ENCODE peak calls at places on chromosomes 12 and 14, in ten cellular contexts. U is transverse colon, H is K562, D is A549, V is SK-N-SH, Q is HepG2, R is suprapubic skin, T is sigmoid colon, X is upper lobe of left lung, N is stomach. L is an unnamed sample.

GRCh38 chr14:65263161-65263788 is 149.3 kb upstream of the FUT8 start:
- DNase-seq in U (no peak), H (no peak), D (no peak), V (no peak), Q (no peak), R (peak), T (no peak), X (no peak), N (no peak), L (no peak)

GRCh38 chr12:24198070-24198469 is 248.6 kb upstream of the SOX5 start:
- DNase-seq in U (no peak), H (no peak), D (no peak), V (no peak), Q (no peak), R (no peak), T (no peak), X (no peak), N (no peak), L (no peak)

GRCh38 chr12:106585237-106585834 is 2.5 kb downstream of the RFX4 start:
- DNase-seq in U (no peak), H (no peak), D (no peak), V (no peak), Q (no peak), R (no peak), T (no peak), X (no peak), N (no peak), L (no peak)

GRCh38 chr14:92392726-92393125 is 69.8 kb downstream of the SLC24A4 start:
- DNase-seq in U (no peak), H (peak), D (no peak), V (no peak), Q (no peak), R (no peak), T (no peak), X (no peak), N (no peak), L (no peak)

GRCh38 chr14:61034416-61035100 is 53.5 kb downstream of the SLC38A6 start:
- DNase-seq in U (peak), H (no peak), D (no peak), V (no peak), Q (no peak), R (no peak), T (no peak), X (no peak), N (no peak), L (no peak)

GRCh38 chr12:56631790-56632700 is 1.9 kb upstream of the BAZ2A start:
- DNase-seq in U (peak), H (peak), D (peak), V (peak), Q (peak), R (peak), T (peak), X (peak), N (peak), L (peak)

GRCh38 chr12:58886474-58886873 is 33.8 kb downstream of the LRIG3 start:
- DNase-seq in U (no peak), H (no peak), D (no peak), V (no peak), Q (no peak), R (no peak), T (no peak), X (no peak), N (no peak), L (no peak)

GRCh38 chr14:51604078-51604477 is 47.6 kb upstream of the FRMD6 start:
- DNase-seq in U (no peak), H (no peak), D (no peak), V (no peak), Q (no peak), R (no peak), T (no peak), X (no peak), N (no peak), L (no peak)

GRCh38 chr14:52154992-52155655 is 86.3 kb upstream of the NID2 start:
- DNase-seq in U (no peak), H (no peak), D (no peak), V (no peak), Q (no peak), R (no peak), T (no peak), X (no peak), N (no peak), L (no peak)

GRCh38 chr14:30559638-30560071 is 697 bp downstream of the G2E3 start:
- DNase-seq in U (no peak), H (peak), D (no peak), V (peak), Q (peak), R (no peak), T (no peak), X (no peak), N (no peak), L (no peak)

GRCh38 chr14:36518586-36519430 is 1.2 kb downstream of the NKX2-1 start:
- DNase-seq in U (no peak), H (no peak), D (no peak), V (peak), Q (no peak), R (no peak), T (no peak), X (peak), N (no peak), L (no peak)

GRCh38 chr14:102320033-102320660 is 601 bp downstream of the ZNF839 start:
- DNase-seq in U (peak), H (peak), D (no peak), V (no peak), Q (no peak), R (no peak), T (peak), X (no peak), N (peak), L (peak)

GRCh38 chr12:112543666-112544185 is 125.0 kb downstream of the PTPN11 start:
- DNase-seq in U (no peak), H (no peak), D (no peak), V (no peak), Q (no peak), R (no peak), T (no peak), X (no peak), N (no peak), L (no peak)

GRCh38 chr14:104664588-104664987 is 24.8 kb upstream of the INF2 start:
- DNase-seq in U (no peak), H (no peak), D (no peak), V (no peak), Q (no peak), R (no peak), T (no peak), X (no peak), N (no peak), L (no peak)

GRCh38 chr14:23438130-23438893 is 2.9 kb upstream of the MYH7 start:
- DNase-seq in U (no peak), H (peak), D (no peak), V (no peak), Q (no peak), R (no peak), T (no peak), X (no peak), N (no peak), L (no peak)

GRCh38 chr14:96204151-96205058 is at the start of gene BDKRB2:
- DNase-seq in U (peak), H (no peak), D (peak), V (peak), Q (peak), R (peak), T (peak), X (peak), N (peak), L (peak)

GRCh38 chr14:34111505-34111904 is 160.6 kb upstream of the EGLN3 start:
- DNase-seq in U (no peak), H (no peak), D (no peak), V (no peak), Q (no peak), R (no peak), T (no peak), X (no peak), N (no peak), L (no peak)

GRCh38 chr12:14207946-14208612 is 157.4 kb upstream of the ATF7IP start:
- DNase-seq in U (peak), H (no peak), D (no peak), V (no peak), Q (peak), R (no peak), T (no peak), X (no peak), N (peak), L (no peak)

GRCh38 chr14:44297437-44297836 is 209.6 kb downstream of the FSCB start:
- DNase-seq in U (no peak), H (no peak), D (no peak), V (no peak), Q (no peak), R (no peak), T (no peak), X (no peak), N (no peak), L (no peak)

GRCh38 chr14:90061849-90062794 is at the start of gene KCNK13:
- DNase-seq in U (peak), H (peak), D (peak), V (peak), Q (no peak), R (no peak), T (no peak), X (peak), N (no peak), L (no peak)

GRCh38 chr12:48988030-48988649 is 10.0 kb downstream of the WNT1 start:
- DNase-seq in U (peak), H (peak), D (peak), V (peak), Q (peak), R (no peak), T (no peak), X (no peak), N (peak), L (peak)

GRCh38 chr14:91827746-91828145 is 39.6 kb downstream of the TC2N start:
- DNase-seq in U (no peak), H (no peak), D (no peak), V (no peak), Q (no peak), R (no peak), T (no peak), X (no peak), N (no peak), L (no peak)

GRCh38 chr12:89363084-89363483 is 10.8 kb upstream of the DUSP6 start:
- DNase-seq in U (no peak), H (no peak), D (no peak), V (no peak), Q (no peak), R (no peak), T (no peak), X (no peak), N (no peak), L (no peak)

GRCh38 chr14:79831198-79831890 is 380.0 kb downstream of the DIO2 start:
- DNase-seq in U (no peak), H (no peak), D (no peak), V (no peak), Q (no peak), R (no peak), T (no peak), X (no peak), N (no peak), L (no peak)

GRCh38 chr12:117685115-117685926 is 283.5 kb downstream of the KSR2 start:
- DNase-seq in U (peak), H (peak), D (peak), V (peak), Q (peak), R (peak), T (peak), X (no peak), N (no peak), L (peak)

GRCh38 chr14:32512813-32513212 is 183.7 kb downstream of the AKAP6 start:
- DNase-seq in U (no peak), H (no peak), D (no peak), V (no peak), Q (no peak), R (no peak), T (no peak), X (no peak), N (no peak), L (no peak)

GRCh38 chr14:104969741-104970230 is 8.4 kb downstream of the AHNAK2 start:
- DNase-seq in U (no peak), H (no peak), D (no peak), V (no peak), Q (no peak), R (no peak), T (no peak), X (peak), N (no peak), L (no peak)

GRCh38 chr12:113239811-113240331 is 18.6 kb downstream of the TPCN1 start:
- DNase-seq in U (peak), H (no peak), D (no peak), V (no peak), Q (no peak), R (peak), T (peak), X (no peak), N (no peak), L (no peak)

GRCh38 chr14:73502017-73502619 is 11.4 kb downstream of the RIOX1 start:
- DNase-seq in U (no peak), H (no peak), D (no peak), V (no peak), Q (no peak), R (no peak), T (no peak), X (no peak), N (no peak), L (no peak)

GRCh38 chr12:130673036-130673705 is 42.9 kb downstream of the RIMBP2 start:
- DNase-seq in U (no peak), H (no peak), D (no peak), V (no peak), Q (no peak), R (no peak), T (no peak), X (peak), N (no peak), L (no peak)

GRCh38 chr12:62135553-62136200 is 124.5 kb upstream of the USP15 start:
- DNase-seq in U (no peak), H (no peak), D (no peak), V (no peak), Q (no peak), R (no peak), T (no peak), X (no peak), N (no peak), L (no peak)

GRCh38 chr12:99759467-99759866 is 111.9 kb downstream of the GARIN6 start:
- DNase-seq in U (no peak), H (no peak), D (no peak), V (no peak), Q (no peak), R (no peak), T (no peak), X (no peak), N (no peak), L (no peak)

GRCh38 chr12:6635375-6635855 is 344 bp downstream of the LPAR5 start:
- DNase-seq in U (no peak), H (peak), D (no peak), V (peak), Q (no peak), R (no peak), T (no peak), X (no peak), N (no peak), L (no peak)

GRCh38 chr14:37903561-37904191 is 304.0 kb upstream of the SSTR1 start:
- DNase-seq in U (no peak), H (peak), D (peak), V (peak), Q (peak), R (no peak), T (no peak), X (no peak), N (no peak), L (peak)

GRCh38 chr14:50980451-50980850 is 36.2 kb upstream of the PYGL start:
- DNase-seq in U (no peak), H (no peak), D (no peak), V (no peak), Q (no peak), R (no peak), T (no peak), X (no peak), N (no peak), L (no peak)

GRCh38 chr14:64187331-64187730 is 106.8 kb downstream of the ESR2 start:
- DNase-seq in U (no peak), H (no peak), D (no peak), V (no peak), Q (no peak), R (no peak), T (no peak), X (no peak), N (no peak), L (no peak)

GRCh38 chr14:99715266-99716000 is 31.3 kb downstream of the CYP46A1 start:
- DNase-seq in U (no peak), H (no peak), D (no peak), V (no peak), Q (no peak), R (peak), T (no peak), X (no peak), N (no peak), L (no peak)

DNA sequence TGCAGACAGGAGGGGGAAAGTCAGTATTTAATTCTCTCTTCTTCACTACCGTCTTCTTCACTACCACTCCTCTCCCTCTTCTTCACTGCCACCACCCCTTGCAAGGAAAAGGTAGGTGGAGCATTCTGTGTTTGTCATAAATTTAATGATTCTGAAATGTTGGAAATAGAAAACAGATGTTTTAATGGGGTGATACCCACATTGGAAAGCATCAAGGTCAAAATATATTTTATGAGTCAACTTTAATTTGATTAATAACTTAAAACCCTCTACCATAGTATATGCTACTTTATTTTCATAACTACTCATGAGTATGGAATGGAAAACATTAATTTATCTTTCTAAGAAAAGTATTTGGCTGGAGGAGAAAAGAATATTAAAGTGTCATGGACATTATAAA is 493.0 kb upstream of the RGS6 start:
- DNase-seq in U (no peak), H (no peak), D (no peak), V (no peak), Q (no peak), R (no peak), T (no peak), X (no peak), N (no peak), L (no peak)
- H3K27ac ChIP-seq in U (peak), H (no peak), D (peak), V (peak), Q (no peak), R (peak), T (peak), X (no peak), N (peak), L (no peak)

DNA sequence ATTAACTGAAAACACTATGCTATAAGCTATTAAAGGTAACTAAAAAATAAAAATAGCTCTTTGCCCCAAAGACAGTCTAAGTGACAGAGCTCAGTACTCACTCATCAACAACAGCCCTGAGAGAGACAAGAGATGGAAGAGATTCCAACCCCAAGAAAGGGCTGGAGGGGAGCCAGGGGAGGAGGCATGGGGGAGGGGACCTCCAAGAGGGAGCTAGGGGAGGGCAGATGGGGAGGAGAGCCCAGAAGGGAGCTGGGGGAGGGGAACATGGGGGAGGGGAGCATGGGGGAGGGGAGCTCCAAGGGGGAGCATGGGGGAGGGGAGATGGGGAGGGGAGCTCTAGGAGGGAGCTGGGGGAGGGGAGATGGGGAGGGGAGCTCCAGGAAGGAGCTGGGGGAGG is 7.7 kb downstream of the SSH1 start:
- DNase-seq in U (no peak), H (peak), D (peak), V (peak), Q (no peak), R (peak), T (no peak), X (no peak), N (no peak), L (no peak)
- TF ChIP-seq EP300 in U (no peak), H (no peak), D (no peak), V (no peak), Q (no peak), R (no peak), T (no peak), X (no peak), N (no peak), L (no peak)

GRCh38 chr12:97560359-97560758 is 97.8 kb downstream of the RMST start:
- DNase-seq in U (no peak), H (no peak), D (no peak), V (no peak), Q (no peak), R (no peak), T (no peak), X (no peak), N (no peak), L (no peak)

GRCh38 chr12:97556201-97556824 is 93.7 kb downstream of the RMST start:
- DNase-seq in U (no peak), H (no peak), D (no peak), V (peak), Q (peak), R (no peak), T (no peak), X (no peak), N (peak), L (no peak)

GRCh38 chr12:97552410-97553050 is 89.9 kb downstream of the RMST start:
- DNase-seq in U (no peak), H (no peak), D (no peak), V (no peak), Q (no peak), R (no peak), T (no peak), X (no peak), N (no peak), L (no peak)

GRCh38 chr12:97557116-97557515 is 94.5 kb downstream of the RMST start:
- DNase-seq in U (no peak), H (no peak), D (no peak), V (no peak), Q (no peak), R (no peak), T (no peak), X (no peak), N (no peak), L (no peak)

DNA sequence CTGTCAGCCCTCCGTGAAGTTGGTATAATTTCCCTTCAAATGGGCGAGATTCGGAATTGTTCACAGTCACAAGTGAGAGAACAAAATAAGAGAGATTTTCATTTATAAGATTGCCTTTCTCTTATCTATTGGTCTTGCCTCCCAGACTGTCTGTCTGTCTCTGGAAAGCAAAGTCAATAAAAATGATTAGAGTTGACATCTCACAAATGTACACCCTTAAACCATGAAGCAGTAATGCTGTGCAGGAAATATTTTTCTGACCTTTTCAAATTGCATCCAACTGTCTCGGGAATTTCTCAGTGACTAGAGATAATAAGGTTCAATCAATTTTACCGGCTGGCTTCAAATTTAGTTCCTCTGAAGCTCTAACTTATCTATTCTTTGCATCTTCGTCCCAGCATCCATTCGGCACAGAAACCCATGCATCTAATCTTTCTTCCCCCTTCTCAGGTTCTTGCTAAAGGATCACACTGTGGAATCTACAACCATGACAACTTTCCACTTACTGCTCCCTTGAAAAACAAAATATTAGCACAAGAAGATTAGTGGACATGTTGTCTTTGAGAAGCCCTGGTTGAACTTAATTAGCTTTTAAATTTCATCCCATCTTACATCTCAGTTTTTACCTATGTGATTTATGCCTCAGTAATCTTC is 93.1 kb downstream of the RMST start:
- DNase-seq in U (no peak), H (no peak), D (no peak), V (no peak), Q (no peak), R (no peak), T (no peak), X (no peak), N (no peak), L (no peak)
- H3K27ac ChIP-seq in U (no peak), H (no peak), D (no peak), V (peak), Q (no peak), R (no peak), T (no peak), X (peak), N (no peak), L (no peak)

GRCh38 chr12:33588082-33588712 is 148.6 kb upstream of the SYT10 start:
- DNase-seq in U (no peak), H (peak), D (peak), V (no peak), Q (no peak), R (no peak), T (no peak), X (no peak), N (no peak), L (no peak)
- TF ChIP-seq EP300 in U (no peak), H (peak), D (no peak), V (peak), Q (no peak), R (no peak), T (no peak), X (no peak), N (no peak), L (no peak)

GRCh38 chr12:40105515-40106201 is at the start of gene SLC2A13:
- DNase-seq in U (peak), H (peak), D (peak), V (peak), Q (peak), R (peak), T (peak), X (peak), N (peak), L (peak)

GRCh38 chr12:40105265-40105514 is 691 bp downstream of the SLC2A13 start:
- DNase-seq in U (no peak), H (no peak), D (no peak), V (peak), Q (no peak), R (peak), T (peak), X (no peak), N (no peak), L (peak)

GRCh38 chr12:40106655-40107054 is 774 bp upstream of the SLC2A13 start:
- DNase-seq in U (no peak), H (no peak), D (no peak), V (no peak), Q (no peak), R (no peak), T (no peak), X (no peak), N (no peak), L (no peak)

GRCh38 chr12:40107098-40107802 is 1.4 kb upstream of the SLC2A13 start:
- DNase-seq in U (peak), H (peak), D (peak), V (peak), Q (peak), R (peak), T (peak), X (peak), N (peak), L (peak)

GRCh38 chr12:40106202-40106533 is 287 bp upstream of the SLC2A13 start:
- DNase-seq in U (no peak), H (no peak), D (no peak), V (no peak), Q (no peak), R (no peak), T (no peak), X (no peak), N (no peak), L (no peak)
- H3K27ac ChIP-seq in U (peak), H (no peak), D (no peak), V (no peak), Q (no peak), R (peak), T (peak), X (peak), N (peak), L (peak)

GRCh38 chr12:124938606-124939427 is 24.4 kb upstream of the UBC start:
- DNase-seq in U (peak), H (peak), D (peak), V (peak), Q (peak), R (peak), T (peak), X (peak), N (peak), L (peak)
- TF ChIP-seq EP300 in U (no peak), H (no peak), D (no peak), V (no peak), Q (no peak), R (no peak), T (no peak), X (no peak), N (no peak), L (no peak)